ENCODE peak calls at places on chromosomes 3 and 15, in eight cellular contexts. L is T-helper 1 cell; Y is stimulated activated CD4-positive, alpha-beta T cell treated with anti-CD3 and anti-CD28 coated beads, Interleukin-15, amount 100 ng/mL, for 24 hours; F is psoas muscle; O is endothelial cell; U is fibroblast of pulmonary artery; E is NCI-H510A treated with DMSO at 0.1 percent for 48 hours; M is T-helper 2 cell. S is an unnamed sample.

GRCh38 chr3:152225176-152225575 is 43.6 kb upstream of the MBNL1 start:
- DNase-seq in E (no peak), U (no peak), Y (no peak), F (no peak), O (no peak), L (no peak), M (no peak), S (no peak)

GRCh38 chr15:82809308-82810060 is at the start of gene WHAMM:
- DNase-seq in U (peak), F (peak), O (peak), L (peak), M (peak), E (peak), Y (peak), S (peak)

GRCh38 chr3:152395764-152396163 is 127.0 kb downstream of the MBNL1 start:
- DNase-seq in E (peak), U (no peak), L (no peak), M (no peak), Y (no peak), O (no peak), F (no peak), S (no peak)

GRCh38 chr15:48681274-48681840 is 35.8 kb upstream of the FBN1 start:
- DNase-seq in O (no peak), F (no peak), U (peak), E (no peak), Y (no peak), L (no peak), M (no peak), S (no peak)

GRCh38 chr3:172098698-172099494 is 59.5 kb downstream of the FNDC3B start:
- DNase-seq in L (no peak), M (no peak), Y (no peak), F (no peak), E (peak), O (peak), U (no peak), S (no peak)

GRCh38 chr3:134150476-134150875 is 100.2 kb downstream of the RYK start:
- DNase-seq in Y (no peak), F (no peak), E (no peak), U (no peak), O (no peak), L (no peak), M (no peak), S (no peak)

GRCh38 chr3:43691120-43692002 is 623 bp downstream of the ABHD5 start:
- DNase-seq in U (peak), O (peak), Y (peak), F (peak), E (peak), M (peak), L (peak), S (no peak)

GRCh38 chr15:73924258-73924921 is 1.9 kb upstream of the LOXL1 start:
- DNase-seq in Y (peak), U (peak), E (no peak), O (no peak), L (no peak), F (peak), M (no peak), S (no peak)

GRCh38 chr3:19183572-19183971 is 35.3 kb downstream of the KCNH8 start:
- DNase-seq in F (no peak), Y (no peak), L (no peak), M (no peak), E (no peak), O (no peak), U (no peak), S (no peak)

GRCh38 chr15:53384417-53384816 is 375.0 kb downstream of the WDR72 start:
- DNase-seq in L (no peak), U (no peak), E (peak), M (no peak), F (no peak), O (peak), Y (no peak), S (no peak)

GRCh38 chr15:49865925-49866757 is 245.3 kb downstream of the DTWD1 start:
- DNase-seq in O (no peak), U (no peak), L (no peak), E (no peak), M (no peak), F (no peak), Y (no peak), S (no peak)

GRCh38 chr3:122680381-122681293 is at the start of gene PARP14:
- DNase-seq in O (peak), M (peak), Y (peak), F (peak), E (peak), U (peak), L (peak), S (peak)

GRCh38 chr15:45458746-45459403 is 63.7 kb downstream of the SLC30A4 start:
- DNase-seq in E (peak), Y (peak), U (peak), L (peak), F (peak), O (peak), M (peak), S (peak)

GRCh38 chr15:59223736-59224135 is 17.1 kb downstream of the LDHAL6B start:
- DNase-seq in L (no peak), F (no peak), E (no peak), O (no peak), M (no peak), U (no peak), Y (no peak), S (no peak)

GRCh38 chr15:78996876-78997275 is 52.0 kb upstream of the CTSH start:
- DNase-seq in O (no peak), U (no peak), Y (no peak), E (no peak), M (no peak), L (no peak), F (peak), S (no peak)

GRCh38 chr3:27714692-27715453 is 7.2 kb downstream of the EOMES start:
- DNase-seq in O (no peak), E (no peak), M (no peak), Y (peak), U (no peak), L (no peak), F (no peak), S (no peak)

GRCh38 chr3:128051459-128051836 is 789 bp upstream of the SEC61A1 start:
- DNase-seq in U (no peak), M (no peak), F (no peak), Y (no peak), O (no peak), E (no peak), L (no peak), S (no peak)

GRCh38 chr3:175186511-175186910 is 327.4 kb downstream of the NAALADL2 start:
- DNase-seq in M (no peak), Y (no peak), U (no peak), L (no peak), E (no peak), F (no peak), O (no peak), S (no peak)

GRCh38 chr3:11653298-11654055 is 9.8 kb upstream of the VGLL4 start:
- DNase-seq in Y (no peak), F (no peak), M (no peak), E (no peak), O (no peak), U (no peak), L (no peak), S (no peak)

GRCh38 chr15:90598053-90598577 is 68.4 kb downstream of the CRTC3 start:
- DNase-seq in O (no peak), U (peak), L (no peak), Y (no peak), F (peak), M (no peak), E (no peak), S (peak)

GRCh38 chr3:95037097-95037496 is 974.2 kb downstream of the NSUN3 start:
- DNase-seq in E (no peak), U (no peak), O (no peak), F (no peak), L (no peak), M (no peak), Y (no peak), S (no peak)

GRCh38 chr3:191372122-191372521 is 41.8 kb upstream of the UTS2B start:
- DNase-seq in M (no peak), U (no peak), O (no peak), L (no peak), F (no peak), E (no peak), Y (no peak), S (no peak)

GRCh38 chr3:151960956-151961580 is 87.6 kb downstream of the SUCNR1 start:
- DNase-seq in F (no peak), L (no peak), E (no peak), U (no peak), O (no peak), M (no peak), Y (no peak), S (no peak)

GRCh38 chr3:143847787-143848631 is at the start of gene SLC9A9:
- DNase-seq in M (peak), Y (peak), U (peak), L (no peak), E (peak), F (peak), O (peak), S (no peak)

GRCh38 chr3:195537995-195538394 is 5.1 kb downstream of the PPP1R2 start:
- DNase-seq in E (no peak), M (no peak), L (peak), O (no peak), U (no peak), F (no peak), Y (peak), S (no peak)

GRCh38 chr3:18424862-18425640 is at the start of gene SATB1:
- DNase-seq in E (peak), Y (peak), F (peak), U (peak), O (peak), M (peak), L (peak), S (peak)

GRCh38 chr3:114365268-114365667 is 71.4 kb downstream of the TIGIT start:
- DNase-seq in F (no peak), U (peak), L (no peak), E (no peak), O (no peak), M (no peak), Y (no peak), S (no peak)

GRCh38 chr3:30180305-30181275 is 425.8 kb upstream of the TGFBR2 start:
- DNase-seq in Y (no peak), M (no peak), O (no peak), E (no peak), F (no peak), U (peak), L (no peak), S (no peak)

GRCh38 chr15:25426896-25427610 is 11.8 kb downstream of the UBE3A start:
- DNase-seq in E (no peak), U (no peak), O (no peak), M (no peak), F (no peak), L (no peak), Y (no peak), S (no peak)

GRCh38 chr3:191768421-191768820 is 307.5 kb downstream of the PYDC2 start:
- DNase-seq in O (no peak), Y (no peak), M (no peak), E (no peak), L (no peak), F (no peak), U (no peak), S (no peak)

GRCh38 chr3:32440481-32441350 is 49.1 kb downstream of the CMTM7 start:
- DNase-seq in U (no peak), M (no peak), Y (no peak), F (no peak), O (no peak), L (no peak), E (no peak), S (no peak)

GRCh38 chr15:47196057-47196456 is 521.2 kb upstream of the SEMA6D start:
- DNase-seq in O (peak), M (no peak), U (peak), E (peak), F (peak), Y (peak), L (no peak), S (no peak)

GRCh38 chr3:71366991-71367604 is 216.4 kb downstream of the FOXP1 start:
- DNase-seq in Y (no peak), U (no peak), O (no peak), E (no peak), M (no peak), F (no peak), L (no peak), S (no peak)

GRCh38 chr3:94303897-94304296 is 241.0 kb downstream of the NSUN3 start:
- DNase-seq in L (no peak), F (no peak), Y (no peak), U (peak), O (no peak), E (no peak), M (no peak), S (no peak)

GRCh38 chr15:98954411-98954810 is 53.2 kb downstream of the PGPEP1L start:
- DNase-seq in Y (no peak), F (peak), O (no peak), U (peak), L (no peak), M (no peak), E (no peak), S (no peak)

GRCh38 chr15:49712846-49713450 is 92.1 kb downstream of the DTWD1 start:
- DNase-seq in F (no peak), E (peak), O (no peak), M (no peak), Y (no peak), L (no peak), U (no peak), S (no peak)

GRCh38 chr3:192063570-192063969 is 602.6 kb downstream of the PYDC2 start:
- DNase-seq in F (no peak), O (no peak), L (no peak), M (no peak), Y (no peak), E (no peak), U (no peak), S (peak)